ENCODE peak calls at places on chromosome 19, in ten cellular contexts. One of them, this sample, is unnamed.

GRCh38 chr19:17420267-17420924 is 549 bp downstream of the MVB12A start:
- DNase-seq in stimulated activated CD4-positive, alpha-beta T cell treated with anti-CD3 and anti-CD28 coated beads, Interleukin-12 subunit alpha, Interleukin-12 subunit beta, amount 100 ng/mL, for 48 hours: peak; percentile 6
- DNase-seq in NCI-H748 treated with DMSO at 0.1 percent for 48 hours: no peak
- DNase-seq in activated naive CD4-positive, alpha-beta T cell: no peak
- DNase-seq in thoracic aorta: no peak
- DNase-seq in hypothalamus: no peak
- DNase-seq in EH: peak; percentile 41
- DNase-seq in activated CD4-positive, alpha-beta T cell treated with anti-CD3 and anti-CD28 coated beads for 36 hours: peak; percentile 49
- DNase-seq in NCI-H1105: peak; percentile 27
- DNase-seq in NCI-H1092: no peak
- DNase-seq in this sample: no peak

GRCh38 chr19:35249146-35249847 is 495 bp downstream of the LSR start:
- DNase-seq in activated naive CD4-positive, alpha-beta T cell: no peak
- DNase-seq in thoracic aorta: no peak
- DNase-seq in hypothalamus: no peak
- DNase-seq in EH: no peak
- DNase-seq in NCI-H748 treated with DMSO at 0.1 percent for 48 hours: no peak
- DNase-seq in NCI-H1105: no peak
- DNase-seq in NCI-H1092: no peak
- DNase-seq in stimulated activated CD4-positive, alpha-beta T cell treated with anti-CD3 and anti-CD28 coated beads, Interleukin-12 subunit alpha, Interleukin-12 subunit beta, amount 100 ng/mL, for 48 hours: no peak
- DNase-seq in activated CD4-positive, alpha-beta T cell treated with anti-CD3 and anti-CD28 coated beads for 36 hours: peak; percentile 7
- DNase-seq in this sample: no peak

GRCh38 chr19:34316247-34316646 is 48.7 kb upstream of the GPI start:
- DNase-seq in stimulated activated CD4-positive, alpha-beta T cell treated with anti-CD3 and anti-CD28 coated beads, Interleukin-12 subunit alpha, Interleukin-12 subunit beta, amount 100 ng/mL, for 48 hours: no peak
- DNase-seq in activated naive CD4-positive, alpha-beta T cell: no peak
- DNase-seq in hypothalamus: no peak
- DNase-seq in EH: no peak
- DNase-seq in NCI-H1092: no peak
- DNase-seq in thoracic aorta: no peak
- DNase-seq in NCI-H748 treated with DMSO at 0.1 percent for 48 hours: no peak
- DNase-seq in NCI-H1105: no peak
- DNase-seq in activated CD4-positive, alpha-beta T cell treated with anti-CD3 and anti-CD28 coated beads for 36 hours: no peak
- DNase-seq in this sample: no peak

GRCh38 chr19:46204008-46204407 is 25.5 kb upstream of the IGFL1 start:
- DNase-seq in NCI-H1092: no peak
- DNase-seq in hypothalamus: no peak
- DNase-seq in EH: no peak
- DNase-seq in activated naive CD4-positive, alpha-beta T cell: no peak
- DNase-seq in thoracic aorta: no peak
- DNase-seq in NCI-H1105: no peak
- DNase-seq in activated CD4-positive, alpha-beta T cell treated with anti-CD3 and anti-CD28 coated beads for 36 hours: no peak
- DNase-seq in stimulated activated CD4-positive, alpha-beta T cell treated with anti-CD3 and anti-CD28 coated beads, Interleukin-12 subunit alpha, Interleukin-12 subunit beta, amount 100 ng/mL, for 48 hours: no peak
- DNase-seq in NCI-H748 treated with DMSO at 0.1 percent for 48 hours: no peak
- DNase-seq in this sample: no peak

GRCh38 chr19:29861575-29861974 is 49.8 kb downstream of the CCNE1 start:
- DNase-seq in hypothalamus: no peak
- DNase-seq in stimulated activated CD4-positive, alpha-beta T cell treated with anti-CD3 and anti-CD28 coated beads, Interleukin-12 subunit alpha, Interleukin-12 subunit beta, amount 100 ng/mL, for 48 hours: no peak
- DNase-seq in thoracic aorta: no peak
- DNase-seq in NCI-H1092: no peak
- DNase-seq in activated CD4-positive, alpha-beta T cell treated with anti-CD3 and anti-CD28 coated beads for 36 hours: no peak
- DNase-seq in EH: no peak
- DNase-seq in NCI-H748 treated with DMSO at 0.1 percent for 48 hours: no peak
- DNase-seq in NCI-H1105: no peak
- DNase-seq in activated naive CD4-positive, alpha-beta T cell: no peak
- DNase-seq in this sample: no peak

GRCh38 chr19:4327252-4327876 is 11.3 kb downstream of the STAP2 start:
- DNase-seq in stimulated activated CD4-positive, alpha-beta T cell treated with anti-CD3 and anti-CD28 coated beads, Interleukin-12 subunit alpha, Interleukin-12 subunit beta, amount 100 ng/mL, for 48 hours: peak; percentile 59
- DNase-seq in activated CD4-positive, alpha-beta T cell treated with anti-CD3 and anti-CD28 coated beads for 36 hours: peak; percentile 94
- DNase-seq in EH: peak; percentile 64
- DNase-seq in NCI-H1092: no peak
- DNase-seq in NCI-H1105: no peak
- DNase-seq in activated naive CD4-positive, alpha-beta T cell: peak; percentile 45
- DNase-seq in thoracic aorta: no peak
- DNase-seq in hypothalamus: peak; percentile 35
- DNase-seq in NCI-H748 treated with DMSO at 0.1 percent for 48 hours: no peak
- DNase-seq in this sample: peak; percentile 41

GRCh38 chr19:18278521-18279265 is 2.7 kb downstream of the JUND start:
- DNase-seq in EH: peak; percentile 20
- DNase-seq in activated naive CD4-positive, alpha-beta T cell: no peak
- DNase-seq in activated CD4-positive, alpha-beta T cell treated with anti-CD3 and anti-CD28 coated beads for 36 hours: peak; percentile 76
- DNase-seq in NCI-H1105: no peak
- DNase-seq in hypothalamus: no peak
- DNase-seq in NCI-H1092: no peak
- DNase-seq in NCI-H748 treated with DMSO at 0.1 percent for 48 hours: no peak
- DNase-seq in thoracic aorta: no peak
- DNase-seq in stimulated activated CD4-positive, alpha-beta T cell treated with anti-CD3 and anti-CD28 coated beads, Interleukin-12 subunit alpha, Interleukin-12 subunit beta, amount 100 ng/mL, for 48 hours: no peak
- DNase-seq in this sample: no peak

GRCh38 chr19:53511933-53512374 is 26.0 kb upstream of the ZNF331 start:
- DNase-seq in NCI-H748 treated with DMSO at 0.1 percent for 48 hours: peak; percentile 15
- DNase-seq in hypothalamus: peak; percentile 17
- DNase-seq in NCI-H1092: no peak
- DNase-seq in stimulated activated CD4-positive, alpha-beta T cell treated with anti-CD3 and anti-CD28 coated beads, Interleukin-12 subunit alpha, Interleukin-12 subunit beta, amount 100 ng/mL, for 48 hours: peak; percentile 28
- DNase-seq in thoracic aorta: no peak
- DNase-seq in activated CD4-positive, alpha-beta T cell treated with anti-CD3 and anti-CD28 coated beads for 36 hours: peak; percentile 71
- DNase-seq in activated naive CD4-positive, alpha-beta T cell: peak; percentile 4
- DNase-seq in EH: peak; percentile 63
- DNase-seq in NCI-H1105: no peak
- DNase-seq in this sample: peak; percentile 54

GRCh38 chr19:29547981-29548380 is 22.2 kb downstream of the VSTM2B start:
- DNase-seq in activated naive CD4-positive, alpha-beta T cell: no peak
- DNase-seq in EH: no peak
- DNase-seq in activated CD4-positive, alpha-beta T cell treated with anti-CD3 and anti-CD28 coated beads for 36 hours: no peak
- DNase-seq in NCI-H748 treated with DMSO at 0.1 percent for 48 hours: no peak
- DNase-seq in NCI-H1105: no peak
- DNase-seq in stimulated activated CD4-positive, alpha-beta T cell treated with anti-CD3 and anti-CD28 coated beads, Interleukin-12 subunit alpha, Interleukin-12 subunit beta, amount 100 ng/mL, for 48 hours: no peak
- DNase-seq in hypothalamus: no peak
- DNase-seq in thoracic aorta: no peak
- DNase-seq in NCI-H1092: no peak
- DNase-seq in this sample: no peak

GRCh38 chr19:1082165-1082927 is 12.8 kb downstream of the POLR2E start:
- DNase-seq in EH: peak; percentile 47
- DNase-seq in thoracic aorta: no peak
- DNase-seq in NCI-H1105: peak; percentile 97
- DNase-seq in hypothalamus: no peak
- DNase-seq in activated naive CD4-positive, alpha-beta T cell: peak; percentile 79
- DNase-seq in NCI-H748 treated with DMSO at 0.1 percent for 48 hours: peak; percentile 90
- DNase-seq in stimulated activated CD4-positive, alpha-beta T cell treated with anti-CD3 and anti-CD28 coated beads, Interleukin-12 subunit alpha, Interleukin-12 subunit beta, amount 100 ng/mL, for 48 hours: peak; percentile 79
- DNase-seq in NCI-H1092: no peak
- DNase-seq in activated CD4-positive, alpha-beta T cell treated with anti-CD3 and anti-CD28 coated beads for 36 hours: peak; percentile 96
- DNase-seq in this sample: no peak

GRCh38 chr19:16773259-16773658 is 53.6 kb downstream of the NWD1 start:
- DNase-seq in activated naive CD4-positive, alpha-beta T cell: no peak
- DNase-seq in NCI-H1092: no peak
- DNase-seq in thoracic aorta: no peak
- DNase-seq in stimulated activated CD4-positive, alpha-beta T cell treated with anti-CD3 and anti-CD28 coated beads, Interleukin-12 subunit alpha, Interleukin-12 subunit beta, amount 100 ng/mL, for 48 hours: no peak
- DNase-seq in hypothalamus: no peak
- DNase-seq in NCI-H1105: no peak
- DNase-seq in activated CD4-positive, alpha-beta T cell treated with anti-CD3 and anti-CD28 coated beads for 36 hours: no peak
- DNase-seq in NCI-H748 treated with DMSO at 0.1 percent for 48 hours: no peak
- DNase-seq in EH: no peak
- DNase-seq in this sample: no peak

GRCh38 chr19:4059931-4060620 is 6.6 kb downstream of the ZBTB7A start:
- DNase-seq in NCI-H1092: no peak
- DNase-seq in NCI-H1105: no peak
- DNase-seq in hypothalamus: no peak
- DNase-seq in stimulated activated CD4-positive, alpha-beta T cell treated with anti-CD3 and anti-CD28 coated beads, Interleukin-12 subunit alpha, Interleukin-12 subunit beta, amount 100 ng/mL, for 48 hours: peak; percentile 35
- DNase-seq in activated naive CD4-positive, alpha-beta T cell: no peak
- DNase-seq in thoracic aorta: no peak
- DNase-seq in activated CD4-positive, alpha-beta T cell treated with anti-CD3 and anti-CD28 coated beads for 36 hours: peak; percentile 70
- DNase-seq in NCI-H748 treated with DMSO at 0.1 percent for 48 hours: no peak
- DNase-seq in EH: peak; percentile 42
- DNase-seq in this sample: peak; percentile 72

GRCh38 chr19:38209671-38210457 is 14.2 kb downstream of the DPF1 start:
- DNase-seq in NCI-H1105: peak; percentile 71
- DNase-seq in activated naive CD4-positive, alpha-beta T cell: no peak
- DNase-seq in stimulated activated CD4-positive, alpha-beta T cell treated with anti-CD3 and anti-CD28 coated beads, Interleukin-12 subunit alpha, Interleukin-12 subunit beta, amount 100 ng/mL, for 48 hours: no peak
- DNase-seq in hypothalamus: peak; percentile 81
- DNase-seq in NCI-H1092: no peak
- DNase-seq in thoracic aorta: peak; percentile 26
- DNase-seq in NCI-H748 treated with DMSO at 0.1 percent for 48 hours: peak; percentile 44
- DNase-seq in EH: peak; percentile 61
- DNase-seq in activated CD4-positive, alpha-beta T cell treated with anti-CD3 and anti-CD28 coated beads for 36 hours: no peak
- DNase-seq in this sample: peak; percentile 44

GRCh38 chr19:35856001-35856400 is 710 bp upstream of the KIRREL2 start:
- DNase-seq in thoracic aorta: no peak
- DNase-seq in stimulated activated CD4-positive, alpha-beta T cell treated with anti-CD3 and anti-CD28 coated beads, Interleukin-12 subunit alpha, Interleukin-12 subunit beta, amount 100 ng/mL, for 48 hours: no peak
- DNase-seq in activated CD4-positive, alpha-beta T cell treated with anti-CD3 and anti-CD28 coated beads for 36 hours: no peak
- DNase-seq in hypothalamus: no peak
- DNase-seq in NCI-H1092: no peak
- DNase-seq in NCI-H748 treated with DMSO at 0.1 percent for 48 hours: no peak
- DNase-seq in NCI-H1105: peak; percentile 20
- DNase-seq in EH: no peak
- DNase-seq in activated naive CD4-positive, alpha-beta T cell: no peak
- DNase-seq in this sample: no peak

GRCh38 chr19:31578326-31578725 is 229.1 kb upstream of the TSHZ3 start:
- DNase-seq in NCI-H748 treated with DMSO at 0.1 percent for 48 hours: no peak
- DNase-seq in hypothalamus: no peak
- DNase-seq in thoracic aorta: no peak
- DNase-seq in activated naive CD4-positive, alpha-beta T cell: no peak
- DNase-seq in activated CD4-positive, alpha-beta T cell treated with anti-CD3 and anti-CD28 coated beads for 36 hours: no peak
- DNase-seq in NCI-H1092: no peak
- DNase-seq in EH: no peak
- DNase-seq in NCI-H1105: no peak
- DNase-seq in stimulated activated CD4-positive, alpha-beta T cell treated with anti-CD3 and anti-CD28 coated beads, Interleukin-12 subunit alpha, Interleukin-12 subunit beta, amount 100 ng/mL, for 48 hours: no peak
- DNase-seq in this sample: no peak

GRCh38 chr19:372306-372890 is 27.8 kb upstream of the MIER2 start:
- DNase-seq in thoracic aorta: no peak
- DNase-seq in EH: peak; percentile 67
- DNase-seq in NCI-H748 treated with DMSO at 0.1 percent for 48 hours: no peak
- DNase-seq in activated naive CD4-positive, alpha-beta T cell: no peak
- DNase-seq in hypothalamus: peak; percentile 18
- DNase-seq in NCI-H1105: no peak
- DNase-seq in activated CD4-positive, alpha-beta T cell treated with anti-CD3 and anti-CD28 coated beads for 36 hours: no peak
- DNase-seq in NCI-H1092: peak; percentile 73
- DNase-seq in stimulated activated CD4-positive, alpha-beta T cell treated with anti-CD3 and anti-CD28 coated beads, Interleukin-12 subunit alpha, Interleukin-12 subunit beta, amount 100 ng/mL, for 48 hours: no peak
- DNase-seq in this sample: peak; percentile 85

GRCh38 chr19:47479701-47480503 is 4.1 kb downstream of the KPTN start:
- DNase-seq in thoracic aorta: no peak
- DNase-seq in activated CD4-positive, alpha-beta T cell treated with anti-CD3 and anti-CD28 coated beads for 36 hours: no peak
- DNase-seq in stimulated activated CD4-positive, alpha-beta T cell treated with anti-CD3 and anti-CD28 coated beads, Interleukin-12 subunit alpha, Interleukin-12 subunit beta, amount 100 ng/mL, for 48 hours: no peak
- DNase-seq in activated naive CD4-positive, alpha-beta T cell: no peak
- DNase-seq in NCI-H1105: no peak
- DNase-seq in NCI-H748 treated with DMSO at 0.1 percent for 48 hours: peak; percentile 27
- DNase-seq in EH: peak; percentile 42
- DNase-seq in NCI-H1092: no peak
- DNase-seq in hypothalamus: no peak
- DNase-seq in this sample: peak; percentile 28

GRCh38 chr19:5470264-5470671 is 15.1 kb downstream of the ZNRF4 start:
- DNase-seq in NCI-H1092: no peak
- DNase-seq in NCI-H1105: no peak
- DNase-seq in activated CD4-positive, alpha-beta T cell treated with anti-CD3 and anti-CD28 coated beads for 36 hours: no peak
- DNase-seq in activated naive CD4-positive, alpha-beta T cell: no peak
- DNase-seq in EH: no peak
- DNase-seq in hypothalamus: no peak
- DNase-seq in thoracic aorta: no peak
- DNase-seq in NCI-H748 treated with DMSO at 0.1 percent for 48 hours: peak; percentile 44
- DNase-seq in stimulated activated CD4-positive, alpha-beta T cell treated with anti-CD3 and anti-CD28 coated beads, Interleukin-12 subunit alpha, Interleukin-12 subunit beta, amount 100 ng/mL, for 48 hours: no peak
- DNase-seq in this sample: no peak

GRCh38 chr19:15291666-15292065 is 40.7 kb downstream of the BRD4 start:
- DNase-seq in thoracic aorta: no peak
- DNase-seq in activated CD4-positive, alpha-beta T cell treated with anti-CD3 and anti-CD28 coated beads for 36 hours: no peak
- DNase-seq in stimulated activated CD4-positive, alpha-beta T cell treated with anti-CD3 and anti-CD28 coated beads, Interleukin-12 subunit alpha, Interleukin-12 subunit beta, amount 100 ng/mL, for 48 hours: no peak
- DNase-seq in NCI-H748 treated with DMSO at 0.1 percent for 48 hours: no peak
- DNase-seq in NCI-H1105: no peak
- DNase-seq in EH: peak; percentile 39
- DNase-seq in NCI-H1092: no peak
- DNase-seq in hypothalamus: no peak
- DNase-seq in activated naive CD4-positive, alpha-beta T cell: no peak
- DNase-seq in this sample: no peak

GRCh38 chr19:35184884-35185283 is 30.3 kb downstream of the FXYD5 start:
- DNase-seq in NCI-H1105: no peak
- DNase-seq in NCI-H1092: no peak
- DNase-seq in EH: no peak
- DNase-seq in activated naive CD4-positive, alpha-beta T cell: no peak
- DNase-seq in thoracic aorta: no peak
- DNase-seq in hypothalamus: no peak
- DNase-seq in activated CD4-positive, alpha-beta T cell treated with anti-CD3 and anti-CD28 coated beads for 36 hours: no peak
- DNase-seq in stimulated activated CD4-positive, alpha-beta T cell treated with anti-CD3 and anti-CD28 coated beads, Interleukin-12 subunit alpha, Interleukin-12 subunit beta, amount 100 ng/mL, for 48 hours: no peak
- DNase-seq in NCI-H748 treated with DMSO at 0.1 percent for 48 hours: no peak
- DNase-seq in this sample: no peak

GRCh38 chr19:44905437-44906160 is at the start of gene APOE:
- DNase-seq in activated CD4-positive, alpha-beta T cell treated with anti-CD3 and anti-CD28 coated beads for 36 hours: no peak
- DNase-seq in NCI-H748 treated with DMSO at 0.1 percent for 48 hours: no peak
- DNase-seq in thoracic aorta: no peak
- DNase-seq in hypothalamus: peak; percentile 75
- DNase-seq in stimulated activated CD4-positive, alpha-beta T cell treated with anti-CD3 and anti-CD28 coated beads, Interleukin-12 subunit alpha, Interleukin-12 subunit beta, amount 100 ng/mL, for 48 hours: no peak
- DNase-seq in NCI-H1092: no peak
- DNase-seq in EH: no peak
- DNase-seq in activated naive CD4-positive, alpha-beta T cell: no peak
- DNase-seq in NCI-H1105: no peak
- DNase-seq in this sample: no peak

GRCh38 chr19:10797541-10798256 is 38.3 kb downstream of the TMED1 start:
- DNase-seq in EH: no peak
- DNase-seq in activated CD4-positive, alpha-beta T cell treated with anti-CD3 and anti-CD28 coated beads for 36 hours: peak; percentile 95
- DNase-seq in thoracic aorta: no peak
- DNase-seq in NCI-H1105: no peak
- DNase-seq in hypothalamus: no peak
- DNase-seq in NCI-H1092: no peak
- DNase-seq in NCI-H748 treated with DMSO at 0.1 percent for 48 hours: no peak
- DNase-seq in activated naive CD4-positive, alpha-beta T cell: peak; percentile 38
- DNase-seq in stimulated activated CD4-positive, alpha-beta T cell treated with anti-CD3 and anti-CD28 coated beads, Interleukin-12 subunit alpha, Interleukin-12 subunit beta, amount 100 ng/mL, for 48 hours: peak; percentile 84
- DNase-seq in this sample: no peak

GRCh38 chr19:44774614-44775013 is 3.1 kb upstream of the CBLC start:
- DNase-seq in activated CD4-positive, alpha-beta T cell treated with anti-CD3 and anti-CD28 coated beads for 36 hours: no peak
- DNase-seq in stimulated activated CD4-positive, alpha-beta T cell treated with anti-CD3 and anti-CD28 coated beads, Interleukin-12 subunit alpha, Interleukin-12 subunit beta, amount 100 ng/mL, for 48 hours: no peak
- DNase-seq in thoracic aorta: no peak
- DNase-seq in NCI-H1105: no peak
- DNase-seq in hypothalamus: no peak
- DNase-seq in activated naive CD4-positive, alpha-beta T cell: no peak
- DNase-seq in NCI-H748 treated with DMSO at 0.1 percent for 48 hours: no peak
- DNase-seq in NCI-H1092: no peak
- DNase-seq in EH: no peak
- DNase-seq in this sample: peak; percentile 49

GRCh38 chr19:29587518-29587986 is 18.5 kb upstream of the POP4 start:
- DNase-seq in NCI-H748 treated with DMSO at 0.1 percent for 48 hours: no peak
- DNase-seq in activated naive CD4-positive, alpha-beta T cell: no peak
- DNase-seq in activated CD4-positive, alpha-beta T cell treated with anti-CD3 and anti-CD28 coated beads for 36 hours: peak; percentile 87
- DNase-seq in stimulated activated CD4-positive, alpha-beta T cell treated with anti-CD3 and anti-CD28 coated beads, Interleukin-12 subunit alpha, Interleukin-12 subunit beta, amount 100 ng/mL, for 48 hours: no peak
- DNase-seq in hypothalamus: no peak
- DNase-seq in thoracic aorta: no peak
- DNase-seq in NCI-H1092: no peak
- DNase-seq in NCI-H1105: no peak
- DNase-seq in EH: peak; percentile 82
- DNase-seq in this sample: peak; percentile 57

This sample was measured in fibroblast of mammary gland.